ENCODE peak calls at places on chromosome 1, in four cellular contexts. W is C1 segment of cervical spinal cord, C is SW480, E is NCI-H2029. Y is an unnamed sample.

GRCh38 chr1:50106095-50106761 is 2.5 kb upstream of the ELAVL4 start:
- DNase-seq in W (no peak), C (no peak), E (no peak), Y (no peak)

GRCh38 chr1:10507111-10507879 is 32.5 kb downstream of the PEX14 start:
- DNase-seq in W (no peak), C (peak), E (peak), Y (peak)

GRCh38 chr1:41963636-41964035 is 44.9 kb upstream of the HIVEP3 start:
- DNase-seq in W (no peak), C (no peak), E (no peak), Y (no peak)

GRCh38 chr1:56877973-56878372 is 23.4 kb downstream of the C8A start:
- DNase-seq in W (no peak), C (no peak), E (peak), Y (no peak)

GRCh38 chr1:96544831-96545221 is 176.8 kb upstream of the PTBP2 start:
- DNase-seq in W (no peak), C (no peak), E (no peak), Y (no peak)

GRCh38 chr1:10975567-10976326 is 36.7 kb upstream of the TARDBP start:
- DNase-seq in W (no peak), C (peak), E (no peak), Y (no peak)

GRCh38 chr1:60010690-60011089 is 62.9 kb downstream of the C1orf87 start:
- DNase-seq in W (no peak), C (no peak), E (no peak), Y (no peak)

GRCh38 chr1:41809716-41810115 is 109.0 kb downstream of the HIVEP3 start:
- DNase-seq in W (no peak), C (no peak), E (no peak), Y (no peak)

GRCh38 chr1:241503444-241503843 is 16.1 kb downstream of the FH start:
- DNase-seq in W (no peak), C (no peak), E (no peak), Y (no peak)

GRCh38 chr1:167995038-167995437 is 58.2 kb upstream of the MPC2 start:
- DNase-seq in W (no peak), C (no peak), E (no peak), Y (no peak)

GRCh38 chr1:217274927-217275616 is 355.8 kb downstream of the GPATCH2 start:
- DNase-seq in W (no peak), C (no peak), E (no peak), Y (no peak)

GRCh38 chr1:153946622-153947246 is at the start of gene DENND4B:
- DNase-seq in W (peak), C (peak), E (peak), Y (peak)

GRCh38 chr1:234649432-234650081 is 39.6 kb upstream of the IRF2BP2 start:
- DNase-seq in W (no peak), C (no peak), E (no peak), Y (no peak)

GRCh38 chr1:162159515-162159914 is 90.0 kb downstream of the NOS1AP start:
- DNase-seq in W (no peak), C (no peak), E (peak), Y (peak)

GRCh38 chr1:109274533-109275476 is 8.1 kb downstream of the PSRC1 start:
- DNase-seq in W (no peak), C (peak), E (peak), Y (peak)

GRCh38 chr1:156804572-156805243 is 11.9 kb downstream of the SH2D2A start:
- DNase-seq in W (no peak), C (no peak), E (peak), Y (peak)

GRCh38 chr1:115976900-115977480 is 677 bp downstream of the SLC22A15 start:
- DNase-seq in W (no peak), C (no peak), E (no peak), Y (no peak)

GRCh38 chr1:53362851-53363642 is 35.2 kb upstream of the LRP8 start:
- DNase-seq in W (no peak), C (no peak), E (no peak), Y (no peak)

Y was measured in DMS79.